ENCODE peak calls at places on chromosomes 16 and 17, in seven cellular contexts. S is uterus; H is CD8-positive, alpha-beta memory T cell; N is body of pancreas; A is H7; J is small intestine; D is coronary artery. L is an unnamed sample.

GRCh38 chr16:26569793-26570192 is 496.9 kb upstream of the C16orf82 start:
- DNase-seq in S (no peak), H (no peak), N (no peak), A (peak), J (peak), D (no peak), L (peak)

GRCh38 chr16:87468550-87468949 is 24.3 kb downstream of the ZCCHC14 start:
- DNase-seq in S (no peak), H (no peak), N (no peak), A (no peak), J (no peak), D (no peak), L (no peak)

GRCh38 chr16:26983426-26983825 is 83.3 kb upstream of the C16orf82 start:
- DNase-seq in S (no peak), H (no peak), N (no peak), A (no peak), J (no peak), D (peak), L (peak)

GRCh38 chr17:19378416-19379293 is at the start of gene MAPK7:
- DNase-seq in S (no peak), H (peak), N (no peak), A (peak), J (peak), D (no peak), L (no peak)

GRCh38 chr16:17930280-17930679 is 406.3 kb downstream of the NPIPA8 start:
- DNase-seq in S (no peak), H (no peak), N (no peak), A (no peak), J (no peak), D (no peak), L (no peak)

GRCh38 chr16:471353-472198 is 46.1 kb downstream of the RAB11FIP3 start:
- DNase-seq in S (no peak), H (no peak), N (no peak), A (peak), J (no peak), D (no peak), L (peak)

GRCh38 chr17:67253379-67253778 is 8.4 kb upstream of the HELZ start:
- DNase-seq in S (no peak), H (no peak), N (no peak), A (no peak), J (no peak), D (no peak), L (no peak)

GRCh38 chr16:23835390-23836077 is at the start of gene PRKCB:
- DNase-seq in S (peak), H (peak), N (peak), A (peak), J (peak), D (no peak), L (peak)

GRCh38 chr17:66549731-66550207 is 247.4 kb downstream of the PRKCA start:
- DNase-seq in S (no peak), H (no peak), N (no peak), A (peak), J (no peak), D (no peak), L (peak)

GRCh38 chr17:82202981-82203380 is 9.7 kb downstream of the CCDC57 start:
- DNase-seq in S (no peak), H (no peak), N (no peak), A (no peak), J (no peak), D (no peak), L (no peak)

GRCh38 chr16:50309527-50310307 is 43.4 kb downstream of the ADCY7 start:
- DNase-seq in S (no peak), H (peak), N (peak), A (peak), J (no peak), D (peak), L (no peak)

GRCh38 chr16:85181091-85181738 is 68.9 kb upstream of the CIBAR2 start:
- DNase-seq in S (no peak), H (no peak), N (no peak), A (no peak), J (no peak), D (no peak), L (no peak)

GRCh38 chr16:637081-638018 is 1.2 kb upstream of the METTL26 start:
- DNase-seq in S (peak), H (peak), N (peak), A (peak), J (peak), D (no peak), L (no peak)

GRCh38 chr16:6988846-6989245 is 343.8 kb upstream of the RBFOX1 start:
- DNase-seq in S (no peak), H (no peak), N (no peak), A (no peak), J (no peak), D (peak), L (no peak)

GRCh38 chr16:923184-923583 is 47.6 kb downstream of the LMF1 start:
- DNase-seq in S (no peak), H (no peak), N (no peak), A (no peak), J (no peak), D (no peak), L (no peak)

GRCh38 chr16:9364721-9365693 is 273.6 kb downstream of the HAPSTR1 start:
- DNase-seq in S (peak), H (no peak), N (peak), A (no peak), J (no peak), D (peak), L (no peak)

GRCh38 chr16:53605979-53606378 is 97.7 kb downstream of the RPGRIP1L start:
- DNase-seq in S (no peak), H (no peak), N (no peak), A (no peak), J (no peak), D (no peak), L (no peak)

GRCh38 chr16:11007714-11008240 is 63.4 kb downstream of the CLEC16A start:
- DNase-seq in S (no peak), H (no peak), N (no peak), A (no peak), J (no peak), D (no peak), L (peak)

GRCh38 chr16:3889059-3889458 is 8.5 kb upstream of the CREBBP start:
- DNase-seq in S (no peak), H (no peak), N (no peak), A (no peak), J (no peak), D (no peak), L (no peak)

GRCh38 chr16:48542020-48542473 is 67.9 kb downstream of the N4BP1 start:
- DNase-seq in S (no peak), H (no peak), N (peak), A (peak), J (peak), D (peak), L (no peak)

GRCh38 chr16:19843371-19843770 is 41.3 kb downstream of the GPRC5B start:
- DNase-seq in S (no peak), H (no peak), N (no peak), A (no peak), J (peak), D (no peak), L (no peak)

GRCh38 chr16:86883583-86884188 is 305.3 kb downstream of the FOXL1 start:
- DNase-seq in S (no peak), H (no peak), N (no peak), A (peak), J (no peak), D (no peak), L (no peak)

GRCh38 chr17:10114931-10115535 is 83.4 kb downstream of the GAS7 start:
- DNase-seq in S (peak), H (peak), N (peak), A (peak), J (peak), D (peak), L (no peak)

GRCh38 chr17:142876-143784 is 5.8 kb downstream of the SCGB1C2 start:
- DNase-seq in S (no peak), H (no peak), N (peak), A (no peak), J (no peak), D (no peak), L (no peak)

GRCh38 chr16:80369559-80369958 is 171.2 kb upstream of the DYNLRB2 start:
- DNase-seq in S (peak), H (no peak), N (peak), A (peak), J (peak), D (peak), L (peak)

GRCh38 chr17:49576121-49576905 is 642 bp downstream of the NXPH3 start:
- DNase-seq in S (peak), H (no peak), N (no peak), A (peak), J (no peak), D (peak), L (no peak)

GRCh38 chr17:75913537-75914210 is 9.0 kb upstream of the MRPL38 start:
- DNase-seq in S (no peak), H (no peak), N (no peak), A (peak), J (no peak), D (no peak), L (no peak)

GRCh38 chr16:50900391-50900942 is 158.6 kb downstream of the CYLD start:
- DNase-seq in S (no peak), H (no peak), N (no peak), A (no peak), J (no peak), D (no peak), L (no peak)

GRCh38 chr17:67027031-67027628 is 17.2 kb upstream of the CACNG1 start:
- DNase-seq in S (no peak), H (no peak), N (no peak), A (no peak), J (no peak), D (no peak), L (no peak)

GRCh38 chr16:25063102-25063501 is 47.9 kb upstream of the ARHGAP17 start:
- DNase-seq in S (no peak), H (no peak), N (no peak), A (no peak), J (no peak), D (no peak), L (no peak)

GRCh38 chr17:33152793-33153192 is 140.3 kb downstream of the ASIC2 start:
- DNase-seq in S (no peak), H (no peak), N (no peak), A (peak), J (no peak), D (no peak), L (no peak)

GRCh38 chr16:86391987-86392386 is 118.3 kb upstream of the FOXF1 start:
- DNase-seq in S (no peak), H (no peak), N (no peak), A (no peak), J (no peak), D (no peak), L (no peak)

GRCh38 chr17:37759014-37759637 is 14.3 kb upstream of the HNF1B start:
- DNase-seq in S (no peak), H (no peak), N (no peak), A (no peak), J (peak), D (no peak), L (no peak)

GRCh38 chr16:54374136-54374535 is 87.5 kb upstream of the IRX3 start:
- DNase-seq in S (no peak), H (no peak), N (no peak), A (no peak), J (no peak), D (no peak), L (no peak)

GRCh38 chr16:10871157-10871991 is 5.6 kb upstream of the CIITA start:
- DNase-seq in S (no peak), H (peak), N (peak), A (no peak), J (peak), D (no peak), L (no peak)

GRCh38 chr17:78726471-78727010 is 55.5 kb downstream of the CYTH1 start:
- DNase-seq in S (no peak), H (no peak), N (no peak), A (no peak), J (no peak), D (no peak), L (no peak)

GRCh38 chr16:14549789-14550153 is 80.3 kb downstream of the PARN start:
- DNase-seq in S (no peak), H (no peak), N (peak), A (no peak), J (peak), D (no peak), L (no peak)

GRCh38 chr17:65455972-65456343 is 105.5 kb downstream of the AXIN2 start:
- DNase-seq in S (no peak), H (no peak), N (no peak), A (peak), J (peak), D (no peak), L (no peak)

GRCh38 chr16:58333937-58334336 is 39.1 kb upstream of the PRSS54 start:
- DNase-seq in S (no peak), H (no peak), N (no peak), A (no peak), J (no peak), D (no peak), L (no peak)

GRCh38 chr16:66324785-66325184 is 41.7 kb upstream of the CDH5 start:
- DNase-seq in S (no peak), H (no peak), N (no peak), A (peak), J (no peak), D (no peak), L (peak)

DNA sequence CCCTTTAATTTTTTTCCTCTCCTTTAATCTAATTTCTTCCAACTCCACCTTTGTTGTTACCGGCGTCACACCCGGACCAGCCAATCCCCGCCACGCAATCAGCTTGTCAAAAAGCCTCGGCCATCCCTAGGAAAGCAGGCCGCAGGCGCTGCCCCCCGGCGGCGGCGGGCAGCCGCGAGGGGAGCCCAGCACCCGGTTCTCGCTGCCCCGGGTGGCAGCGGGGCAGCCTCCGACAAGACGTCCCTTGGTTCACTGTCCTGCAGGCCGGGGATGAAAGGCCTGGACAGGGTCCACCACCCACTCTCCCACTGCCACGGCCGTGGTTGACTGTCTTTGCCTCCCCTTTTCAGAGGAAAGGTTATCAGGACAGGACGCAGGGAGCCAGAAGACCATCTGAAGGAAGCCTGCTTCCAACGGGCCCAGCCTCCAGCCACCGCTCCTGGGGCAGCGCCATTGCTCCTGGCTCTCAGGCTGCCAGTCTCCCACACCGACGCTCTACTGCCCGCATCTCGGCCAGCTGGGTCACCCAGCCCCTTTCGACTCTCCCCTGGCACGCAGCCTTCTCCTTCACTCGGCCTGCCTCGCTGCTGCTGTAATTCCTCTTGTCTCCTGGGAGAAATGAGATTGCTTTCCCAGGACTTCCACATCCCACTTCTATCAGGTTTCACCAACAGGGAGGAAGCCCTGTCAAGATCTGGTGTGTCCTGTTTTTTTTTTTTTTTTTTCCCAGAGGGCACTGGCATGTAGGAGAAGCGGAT is 2.8 kb upstream of the UBTF start:
- DNase-seq in S (peak), H (no peak), N (peak), A (peak), J (peak), D (peak), L (no peak)
- H3K4me3 ChIP-seq in S (peak), H (peak), N (peak), A (peak), J (peak), D (peak), L (peak)

DNA sequence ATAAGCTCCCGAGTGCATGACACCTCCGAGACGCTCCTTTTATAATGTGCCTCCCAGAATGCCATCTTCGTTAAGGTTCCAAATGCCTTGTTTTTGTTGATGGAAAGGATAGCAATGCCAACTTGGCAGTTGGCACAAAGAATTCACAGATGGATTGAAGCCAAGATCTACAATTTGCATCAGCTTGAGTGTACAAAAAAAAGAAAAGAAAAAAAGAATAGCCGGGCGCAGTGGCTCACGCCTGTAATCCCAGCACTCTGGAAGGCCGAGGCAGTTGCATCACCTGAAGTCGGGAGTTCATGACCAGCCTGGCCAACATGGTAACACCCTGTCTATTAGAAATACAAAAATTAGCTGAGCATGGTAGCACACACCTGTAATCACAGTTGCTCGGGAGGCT is 7.6 kb downstream of the TBC1D16 start:
- DNase-seq in S (no peak), H (no peak), N (peak), A (no peak), J (no peak), D (no peak), L (no peak)
- H3K4me3 ChIP-seq in S (no peak), H (no peak), N (no peak), A (no peak), J (no peak), D (no peak), L (no peak)

GRCh38 chr17:2057714-2058520 is 3.0 kb downstream of the HIC1 start:
- DNase-seq in S (peak), H (peak), N (no peak), A (peak), J (no peak), D (no peak), L (no peak)
- H3K4me3 ChIP-seq in S (no peak), H (no peak), N (no peak), A (no peak), J (peak), D (peak), L (no peak)

GRCh38 chr16:5298202-5298601 is 200.6 kb upstream of the EEF2KMT start:
- DNase-seq in S (no peak), H (no peak), N (no peak), A (no peak), J (no peak), D (no peak), L (no peak)

DNA sequence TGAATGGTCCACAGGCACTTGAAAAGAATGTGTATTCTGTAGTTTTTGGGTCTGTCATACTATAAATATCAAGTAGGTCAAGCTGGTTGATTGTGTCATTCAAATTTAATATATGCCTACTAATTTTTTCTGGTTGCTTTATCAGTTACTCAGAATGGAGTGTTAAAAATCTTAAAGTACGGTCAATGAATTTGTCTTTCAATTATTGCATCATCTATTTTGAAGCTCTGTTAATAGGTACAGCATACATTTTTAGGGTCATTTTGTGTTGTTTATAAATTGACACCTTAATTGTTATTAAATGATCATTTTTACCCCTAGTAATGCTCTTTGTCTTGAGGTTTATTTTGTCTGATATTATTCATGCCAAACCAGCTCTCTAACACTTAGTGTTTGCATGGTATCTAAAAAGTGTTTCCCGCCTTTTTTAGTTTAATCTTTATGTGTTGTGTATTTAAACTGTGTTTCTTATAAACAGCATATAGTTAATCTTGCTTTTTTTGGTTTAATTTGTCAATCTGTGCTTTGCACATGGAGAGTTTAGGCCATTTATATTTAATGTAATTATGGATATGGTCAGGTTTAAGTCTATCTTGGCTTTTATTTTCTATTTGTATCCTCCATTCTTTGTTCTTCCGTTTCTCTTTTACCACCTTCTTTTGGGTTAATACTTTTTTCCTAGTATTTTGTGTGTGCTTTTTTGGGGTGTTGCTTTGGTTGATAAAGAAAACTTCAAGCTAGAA is 204.9 kb upstream of the EEF2KMT start:
- DNase-seq in S (no peak), H (no peak), N (no peak), A (no peak), J (no peak), D (no peak), L (no peak)
- H3K4me3 ChIP-seq in S (no peak), H (no peak), N (no peak), A (no peak), J (no peak), D (no peak), L (no peak)

GRCh38 chr17:7436556-7437368 is 1.5 kb downstream of the TMEM102 start:
- DNase-seq in S (peak), H (peak), N (peak), A (peak), J (peak), D (peak), L (peak)
- H3K4me3 ChIP-seq in S (peak), H (peak), N (no peak), A (peak), J (peak), D (peak), L (peak)

DNA sequence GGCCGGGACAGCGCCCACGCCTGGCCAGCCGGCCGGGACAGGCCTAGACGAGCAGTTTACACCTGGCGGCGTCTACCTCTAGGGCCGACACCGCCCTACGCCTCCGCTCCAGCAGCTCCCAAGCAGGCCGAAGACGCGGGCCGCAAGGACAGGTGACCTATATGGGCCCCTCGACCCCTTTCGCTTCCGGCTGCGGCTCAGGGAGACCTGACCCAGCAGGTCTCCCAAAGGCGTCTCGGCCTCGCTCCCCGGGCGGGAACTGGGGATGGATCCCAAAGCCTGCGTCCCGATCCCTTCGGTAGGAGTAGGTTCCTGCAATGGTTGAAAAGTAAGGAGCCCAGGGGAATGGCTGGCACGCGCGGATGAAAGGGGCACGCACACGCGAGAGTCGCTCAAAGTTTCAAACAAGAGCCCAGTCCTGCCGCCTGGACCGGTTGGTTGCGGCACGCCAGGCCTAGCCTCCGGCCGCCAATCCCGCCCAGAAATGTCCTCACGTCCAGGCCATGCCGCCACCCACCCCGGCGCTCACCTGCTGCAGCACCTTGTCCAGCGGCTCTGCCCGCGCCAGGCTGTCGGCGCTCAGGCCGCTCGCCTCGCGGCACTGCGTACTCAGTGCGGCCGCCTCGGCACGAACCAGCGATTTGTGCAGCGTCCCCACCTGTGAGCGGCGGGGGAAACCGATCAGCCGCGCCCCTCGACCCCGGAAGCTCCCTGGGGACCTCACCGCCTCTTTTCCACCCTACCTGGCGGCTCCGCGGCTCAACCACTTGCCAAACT is 634 bp downstream of the ESRP2 start:
- DNase-seq in S (peak), H (peak), N (peak), A (peak), J (peak), D (peak), L (no peak)
- H3K4me3 ChIP-seq in S (no peak), H (no peak), N (peak), A (peak), J (peak), D (peak), L (peak)

L was measured in NT2/D1.